ENCODE peak calls at places on chromosomes 11 and 22, in eight cellular contexts. B, X, F, D, Y, J, T and A are unnamed samples.

GRCh38 chr11:119029340-119030028 is 1.2 kb downstream of the SLC37A4 start:
- DNase-seq in T (no peak), B (no peak), X (no peak), J (peak), D (peak), F (peak), Y (no peak), A (no peak)

GRCh38 chr22:49093192-49093880 is 734.3 kb downstream of the BRD1 start:
- DNase-seq in T (no peak), D (no peak), X (no peak), Y (no peak), F (no peak), J (no peak), B (no peak), A (no peak)

GRCh38 chr11:119414321-119414720 is 8.7 kb downstream of the THY1 start:
- DNase-seq in X (no peak), Y (no peak), D (no peak), T (no peak), B (no peak), J (no peak), F (no peak), A (no peak)

GRCh38 chr11:14500181-14500651 is 605 bp upstream of the COPB1 start:
- DNase-seq in T (peak), Y (peak), J (peak), D (peak), F (peak), B (no peak), X (peak), A (peak)

GRCh38 chr22:23837496-23837859 is 1.3 kb downstream of the DERL3 start:
- DNase-seq in J (no peak), Y (no peak), X (no peak), T (no peak), D (no peak), F (no peak), B (no peak), A (no peak)

GRCh38 chr22:26259510-26259909 is 90.2 kb downstream of the SEZ6L start:
- DNase-seq in J (peak), T (peak), B (no peak), F (peak), X (peak), Y (peak), D (peak), A (peak)

GRCh38 chr22:24393012-24393559 is 34.3 kb upstream of the ADORA2A start:
- DNase-seq in D (no peak), B (no peak), F (no peak), X (no peak), T (no peak), Y (no peak), J (no peak), A (no peak)

GRCh38 chr11:34644669-34645406 is 23.9 kb downstream of the EHF start:
- DNase-seq in D (peak), Y (peak), J (no peak), B (no peak), F (no peak), T (peak), X (peak), A (peak)

GRCh38 chr11:9231848-9232177 is 33.3 kb downstream of the DENND5A start:
- DNase-seq in Y (peak), T (peak), X (peak), B (no peak), F (no peak), J (peak), D (peak), A (peak)

GRCh38 chr11:78916759-78917158 is 342.1 kb upstream of the NARS2 start:
- DNase-seq in Y (peak), B (no peak), F (no peak), T (peak), D (no peak), X (peak), J (no peak), A (no peak)

GRCh38 chr11:35083181-35084061 is 55.5 kb upstream of the CD44 start:
- DNase-seq in B (peak), F (no peak), X (peak), D (peak), J (peak), Y (peak), T (peak), A (peak)

GRCh38 chr22:19568337-19569311 is 44.4 kb upstream of the CLDN5 start:
- DNase-seq in F (no peak), J (no peak), T (peak), D (peak), B (no peak), X (peak), Y (peak), A (peak)

GRCh38 chr11:110297726-110298297 is 1.4 kb upstream of the RDX start:
- DNase-seq in J (no peak), T (no peak), B (no peak), X (peak), D (peak), Y (no peak), F (no peak), A (no peak)

GRCh38 chr22:48459859-48460823 is 1367.5 kb downstream of the BRD1 start:
- DNase-seq in Y (no peak), B (no peak), D (no peak), X (no peak), F (no peak), T (no peak), J (no peak), A (no peak)

GRCh38 chr11:73314121-73314948 is 6.3 kb downstream of the ARHGEF17 start:
- DNase-seq in X (peak), T (peak), F (no peak), B (peak), J (peak), Y (peak), D (peak), A (peak)

GRCh38 chr11:85589373-85589772 is 37.8 kb downstream of the DLG2 start:
- DNase-seq in Y (no peak), T (no peak), B (no peak), J (no peak), D (no peak), X (no peak), F (no peak), A (no peak)

GRCh38 chr11:125082611-125083311 is 19.7 kb downstream of the SLC37A2 start:
- DNase-seq in D (peak), T (peak), J (no peak), X (peak), Y (peak), B (peak), F (peak), A (peak)

GRCh38 chr11:43360361-43361032 is 1.8 kb downstream of the TTC17 start:
- DNase-seq in D (peak), J (no peak), B (no peak), F (no peak), T (peak), X (peak), Y (peak), A (no peak)

GRCh38 chr11:13970986-13971385 is 8.5 kb downstream of the SPON1 start:
- DNase-seq in Y (peak), F (peak), T (no peak), D (no peak), X (no peak), J (no peak), B (no peak), A (no peak)

GRCh38 chr11:69152748-69153446 is 2.8 kb upstream of the SMIM38 start:
- DNase-seq in Y (no peak), J (no peak), F (no peak), T (no peak), B (no peak), D (no peak), X (no peak), A (no peak)

GRCh38 chr22:30340911-30341685 is 14.4 kb upstream of the TBC1D10A start:
- DNase-seq in Y (no peak), J (no peak), F (no peak), D (no peak), B (no peak), X (no peak), T (no peak), A (no peak)

GRCh38 chr11:120108154-120108784 is 29.6 kb downstream of the TRIM29 start:
- DNase-seq in D (peak), J (peak), X (peak), F (peak), T (peak), B (no peak), Y (peak), A (peak)

GRCh38 chr11:121870202-121871045 is 245.6 kb downstream of the BLID start:
- DNase-seq in J (no peak), T (no peak), B (no peak), Y (peak), X (peak), D (peak), F (no peak), A (no peak)
- TF ChIP-seq CTCF in J (no peak), T (no peak), B (no peak), Y (no peak), X (peak), D (peak), F (no peak), A (no peak)

GRCh38 chr11:116281173-116282160 is 491.3 kb downstream of the BUD13 start:
- DNase-seq in D (no peak), Y (no peak), J (no peak), F (no peak), X (no peak), B (no peak), T (no peak), A (no peak)
- TF ChIP-seq CTCF in D (no peak), Y (no peak), J (no peak), F (no peak), X (no peak), B (no peak), T (no peak), A (no peak)

DNA sequence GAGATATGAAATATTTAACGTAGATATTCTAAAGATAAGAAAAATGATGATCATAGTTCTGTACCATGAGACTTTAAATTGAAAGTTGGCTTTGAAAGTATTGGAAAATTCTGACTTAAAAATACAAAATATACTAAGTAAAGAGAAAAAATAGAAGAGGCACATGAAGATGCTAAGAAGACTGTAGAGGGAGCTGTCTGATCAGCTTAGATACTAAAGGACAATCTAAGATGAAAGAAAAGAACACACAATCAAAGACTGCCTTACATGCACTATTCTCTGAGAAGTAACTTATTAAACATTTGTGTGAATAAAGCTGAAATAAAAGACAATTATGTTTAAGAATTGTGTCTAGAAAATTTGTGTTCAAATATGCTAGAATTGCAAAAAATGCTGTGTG is 55.1 kb downstream of the RBMXL2 start:
- DNase-seq in Y (peak), B (no peak), J (no peak), X (peak), D (peak), F (no peak), T (peak), A (peak)
- TF ChIP-seq CTCF in Y (peak), B (no peak), J (no peak), X (no peak), D (peak), F (no peak), T (peak), A (no peak)

GRCh38 chr11:313787-314547 is at the start of gene IFITM1:
- DNase-seq in B (no peak), Y (peak), D (peak), F (no peak), T (peak), J (peak), X (peak), A (peak)

GRCh38 chr11:315051-315481 is 1.2 kb downstream of the IFITM1 start:
- DNase-seq in Y (no peak), X (no peak), D (no peak), J (no peak), T (no peak), B (no peak), F (no peak), A (no peak)

GRCh38 chr11:315516-315994 is 1.7 kb downstream of the IFITM1 start:
- DNase-seq in D (no peak), B (no peak), X (no peak), F (no peak), Y (no peak), T (no peak), J (no peak), A (no peak)

GRCh38 chr11:312092-312816 is 1.6 kb upstream of the IFITM1 start:
- DNase-seq in B (no peak), X (peak), F (no peak), J (peak), T (no peak), D (peak), Y (peak), A (no peak)

GRCh38 chr11:313304-313786 is 495 bp upstream of the IFITM1 start:
- DNase-seq in Y (peak), B (no peak), X (no peak), F (no peak), D (no peak), J (no peak), T (no peak), A (no peak)
- TF ChIP-seq CTCF in Y (no peak), B (no peak), X (no peak), F (no peak), D (no peak), J (no peak), T (no peak), A (no peak)

GRCh38 chr11:29328961-29329441 is 687.8 kb downstream of the KCNA4 start:
- DNase-seq in D (peak), J (peak), Y (peak), T (peak), X (peak), F (peak), B (no peak), A (peak)
- TF ChIP-seq CTCF in D (peak), J (peak), Y (peak), T (peak), X (peak), F (peak), B (no peak), A (peak)